ENCODE peak calls at places on chromosomes 11 and 22, in ten cellular contexts. One of them, this sample, is unnamed.

GRCh38 chr22:46084943-46085830 is 65.1 kb upstream of the PPARA start:
- DNase-seq in HFF-Myc: no peak
- DNase-seq in mucosa of descending colon: peak; percentile 86
- DNase-seq in PC-3: peak; percentile 76
- DNase-seq in AG04450: no peak
- DNase-seq in endothelial cell: no peak
- DNase-seq in bronchial epithelial cell: peak; percentile 52
- DNase-seq in ovary: no peak
- DNase-seq in right lobe of liver: peak; percentile 95
- DNase-seq in fibroblast of the aortic adventitia: peak; percentile 92
- DNase-seq in this sample: no peak

GRCh38 chr11:65766535-65766934 is 14.2 kb downstream of the AP5B1 start:
- DNase-seq in HFF-Myc: no peak
- DNase-seq in mucosa of descending colon: no peak
- DNase-seq in PC-3: peak; percentile 41
- DNase-seq in AG04450: no peak
- DNase-seq in endothelial cell: no peak
- DNase-seq in bronchial epithelial cell: no peak
- DNase-seq in ovary: no peak
- DNase-seq in right lobe of liver: no peak
- DNase-seq in fibroblast of the aortic adventitia: peak; percentile 32
- DNase-seq in this sample: no peak

GRCh38 chr11:57303990-57304579 is 20.7 kb downstream of the TNKS1BP1 start:
- DNase-seq in HFF-Myc: no peak
- DNase-seq in mucosa of descending colon: no peak
- DNase-seq in PC-3: peak; percentile 87
- DNase-seq in AG04450: no peak
- DNase-seq in endothelial cell: no peak
- DNase-seq in bronchial epithelial cell: peak; percentile 94
- DNase-seq in ovary: no peak
- DNase-seq in right lobe of liver: no peak
- DNase-seq in fibroblast of the aortic adventitia: peak; percentile 62
- DNase-seq in this sample: no peak

GRCh38 chr11:64246874-64247728 is at the start of gene PPP1R14B:
- DNase-seq in HFF-Myc: no peak
- DNase-seq in mucosa of descending colon: peak; percentile 94
- DNase-seq in PC-3: peak; percentile 91
- DNase-seq in AG04450: peak; percentile 49
- DNase-seq in endothelial cell: peak; percentile 84
- DNase-seq in bronchial epithelial cell: peak; percentile 69
- DNase-seq in ovary: peak; percentile 89
- DNase-seq in right lobe of liver: peak; percentile 91
- DNase-seq in fibroblast of the aortic adventitia: peak; percentile 76
- DNase-seq in this sample: no peak

GRCh38 chr22:21028277-21029251 is 3.8 kb downstream of the SLC7A4 start:
- DNase-seq in HFF-Myc: no peak
- DNase-seq in mucosa of descending colon: no peak
- DNase-seq in PC-3: no peak
- DNase-seq in AG04450: no peak
- DNase-seq in endothelial cell: no peak
- DNase-seq in bronchial epithelial cell: no peak
- DNase-seq in ovary: no peak
- DNase-seq in right lobe of liver: no peak
- DNase-seq in fibroblast of the aortic adventitia: no peak
- DNase-seq in this sample: no peak

GRCh38 chr22:37089451-37089850 is 20.1 kb downstream of the TMPRSS6 start:
- DNase-seq in HFF-Myc: no peak
- DNase-seq in mucosa of descending colon: no peak
- DNase-seq in PC-3: no peak
- DNase-seq in AG04450: no peak
- DNase-seq in endothelial cell: no peak
- DNase-seq in bronchial epithelial cell: no peak
- DNase-seq in ovary: no peak
- DNase-seq in right lobe of liver: no peak
- DNase-seq in fibroblast of the aortic adventitia: no peak
- DNase-seq in this sample: no peak

GRCh38 chr11:73838443-73839122 is 38.1 kb downstream of the COA4 start:
- DNase-seq in HFF-Myc: no peak
- DNase-seq in mucosa of descending colon: no peak
- DNase-seq in PC-3: no peak
- DNase-seq in AG04450: no peak
- DNase-seq in endothelial cell: no peak
- DNase-seq in bronchial epithelial cell: no peak
- DNase-seq in ovary: no peak
- DNase-seq in right lobe of liver: no peak
- DNase-seq in fibroblast of the aortic adventitia: peak; percentile 13
- DNase-seq in this sample: peak; percentile 10

GRCh38 chr11:11915625-11916024 is 73.9 kb downstream of the USP47 start:
- DNase-seq in HFF-Myc: no peak
- DNase-seq in mucosa of descending colon: no peak
- DNase-seq in PC-3: no peak
- DNase-seq in AG04450: no peak
- DNase-seq in endothelial cell: no peak
- DNase-seq in bronchial epithelial cell: no peak
- DNase-seq in ovary: no peak
- DNase-seq in right lobe of liver: no peak
- DNase-seq in fibroblast of the aortic adventitia: no peak
- DNase-seq in this sample: no peak

GRCh38 chr11:2311456-2312201 is 9.8 kb downstream of the TSPAN32 start:
- DNase-seq in HFF-Myc: no peak
- DNase-seq in mucosa of descending colon: peak; percentile 22
- DNase-seq in PC-3: no peak
- DNase-seq in AG04450: no peak
- DNase-seq in endothelial cell: no peak
- DNase-seq in bronchial epithelial cell: no peak
- DNase-seq in ovary: no peak
- DNase-seq in right lobe of liver: peak; percentile 27
- DNase-seq in fibroblast of the aortic adventitia: no peak
- DNase-seq in this sample: no peak

GRCh38 chr22:33909075-33909458 is 11.2 kb downstream of the LARGE1 start:
- DNase-seq in HFF-Myc: no peak
- DNase-seq in mucosa of descending colon: no peak
- DNase-seq in PC-3: no peak
- DNase-seq in AG04450: peak; percentile 51
- DNase-seq in endothelial cell: no peak
- DNase-seq in bronchial epithelial cell: no peak
- DNase-seq in ovary: peak; percentile 40
- DNase-seq in right lobe of liver: no peak
- DNase-seq in fibroblast of the aortic adventitia: peak; percentile 85
- DNase-seq in this sample: no peak

GRCh38 chr11:2156416-2157182 is 4.4 kb downstream of the INS start:
- DNase-seq in HFF-Myc: no peak
- DNase-seq in mucosa of descending colon: peak; percentile 67
- DNase-seq in PC-3: peak; percentile 83
- DNase-seq in AG04450: no peak
- DNase-seq in endothelial cell: peak; percentile 94
- DNase-seq in bronchial epithelial cell: peak; percentile 35
- DNase-seq in ovary: peak; percentile 73
- DNase-seq in right lobe of liver: peak; percentile 88
- DNase-seq in fibroblast of the aortic adventitia: peak; percentile 42
- DNase-seq in this sample: no peak

GRCh38 chr22:26053737-26054316 is 115.4 kb upstream of the SEZ6L start:
- DNase-seq in HFF-Myc: no peak
- DNase-seq in mucosa of descending colon: no peak
- DNase-seq in PC-3: no peak
- DNase-seq in AG04450: no peak
- DNase-seq in endothelial cell: no peak
- DNase-seq in bronchial epithelial cell: no peak
- DNase-seq in ovary: no peak
- DNase-seq in right lobe of liver: no peak
- DNase-seq in fibroblast of the aortic adventitia: no peak
- DNase-seq in this sample: no peak

GRCh38 chr11:107651672-107652071 is 60.2 kb downstream of the SLN start:
- DNase-seq in HFF-Myc: no peak
- DNase-seq in mucosa of descending colon: no peak
- DNase-seq in PC-3: peak; percentile 29
- DNase-seq in AG04450: no peak
- DNase-seq in endothelial cell: no peak
- DNase-seq in bronchial epithelial cell: no peak
- DNase-seq in ovary: no peak
- DNase-seq in right lobe of liver: no peak
- DNase-seq in fibroblast of the aortic adventitia: no peak
- DNase-seq in this sample: no peak

GRCh38 chr22:38943181-38943580 is 14.2 kb upstream of the APOBEC3A start:
- DNase-seq in HFF-Myc: no peak
- DNase-seq in mucosa of descending colon: no peak
- DNase-seq in PC-3: no peak
- DNase-seq in AG04450: no peak
- DNase-seq in endothelial cell: no peak
- DNase-seq in bronchial epithelial cell: no peak
- DNase-seq in ovary: no peak
- DNase-seq in right lobe of liver: no peak
- DNase-seq in fibroblast of the aortic adventitia: no peak
- DNase-seq in this sample: no peak
- TF ChIP-seq CTCF in HFF-Myc: no peak
- TF ChIP-seq CTCF in mucosa of descending colon: no peak
- TF ChIP-seq CTCF in PC-3: peak; percentile 9
- TF ChIP-seq CTCF in AG04450: peak; percentile 5
- TF ChIP-seq CTCF in endothelial cell: no peak
- TF ChIP-seq CTCF in bronchial epithelial cell: no peak
- TF ChIP-seq CTCF in ovary: no peak
- TF ChIP-seq CTCF in right lobe of liver: no peak
- TF ChIP-seq CTCF in fibroblast of the aortic adventitia: peak; percentile 26
- TF ChIP-seq CTCF in this sample: peak; percentile 36

GRCh38 chr11:6473481-6474422 is at the start of gene TRIM3:
- DNase-seq in HFF-Myc: peak; percentile 59
- DNase-seq in mucosa of descending colon: peak; percentile 96
- DNase-seq in PC-3: peak; percentile 82
- DNase-seq in AG04450: peak; percentile 50
- DNase-seq in endothelial cell: peak; percentile 91
- DNase-seq in bronchial epithelial cell: peak; percentile 71
- DNase-seq in ovary: peak; percentile 94
- DNase-seq in right lobe of liver: peak; percentile 97
- DNase-seq in fibroblast of the aortic adventitia: peak; percentile 80
- DNase-seq in this sample: peak; percentile 13
- TF ChIP-seq CTCF in HFF-Myc: peak; percentile 35
- TF ChIP-seq CTCF in mucosa of descending colon: no peak
- TF ChIP-seq CTCF in PC-3: peak; percentile 49
- TF ChIP-seq CTCF in AG04450: peak; percentile 57
- TF ChIP-seq CTCF in endothelial cell: no peak
- TF ChIP-seq CTCF in bronchial epithelial cell: peak; percentile 58
- TF ChIP-seq CTCF in ovary: peak; percentile 15
- TF ChIP-seq CTCF in right lobe of liver: no peak
- TF ChIP-seq CTCF in fibroblast of the aortic adventitia: peak; percentile 49
- TF ChIP-seq CTCF in this sample: peak; percentile 43

DNA sequence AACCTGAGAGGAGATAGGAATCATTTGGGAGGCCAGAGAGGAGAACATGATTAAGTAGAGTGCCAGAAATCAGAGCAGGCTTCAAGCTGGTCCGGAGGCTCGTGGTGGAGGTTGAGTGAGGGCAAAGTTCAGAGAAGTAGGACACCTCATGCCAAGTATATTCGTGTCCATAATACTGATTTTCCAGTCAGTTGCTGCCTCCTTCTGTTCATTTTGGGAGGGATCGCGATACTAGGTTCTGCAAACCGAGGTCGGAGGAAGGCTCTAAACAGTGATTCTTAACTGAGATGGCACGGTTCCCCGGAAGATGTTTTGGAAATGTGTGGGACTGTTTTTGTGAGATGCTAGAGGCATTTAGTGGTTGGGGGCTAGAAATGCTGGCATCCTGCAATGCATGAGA is 13.6 kb upstream of the CD3E start:
- DNase-seq in HFF-Myc: no peak
- DNase-seq in mucosa of descending colon: no peak
- DNase-seq in PC-3: peak; percentile 86
- DNase-seq in AG04450: no peak
- DNase-seq in endothelial cell: peak; percentile 45
- DNase-seq in bronchial epithelial cell: peak; percentile 71
- DNase-seq in ovary: no peak
- DNase-seq in right lobe of liver: no peak
- DNase-seq in fibroblast of the aortic adventitia: peak; percentile 9
- DNase-seq in this sample: no peak
- TF ChIP-seq CTCF in HFF-Myc: no peak
- TF ChIP-seq CTCF in mucosa of descending colon: no peak
- TF ChIP-seq CTCF in PC-3: peak; percentile 92
- TF ChIP-seq CTCF in AG04450: no peak
- TF ChIP-seq CTCF in endothelial cell: no peak
- TF ChIP-seq CTCF in bronchial epithelial cell: peak; percentile 64
- TF ChIP-seq CTCF in ovary: no peak
- TF ChIP-seq CTCF in right lobe of liver: peak; percentile 66
- TF ChIP-seq CTCF in fibroblast of the aortic adventitia: peak; percentile 22
- TF ChIP-seq CTCF in this sample: peak; percentile 68

GRCh38 chr11:449889-450808 is at the start of gene PTDSS2:
- DNase-seq in HFF-Myc: peak; percentile 90
- DNase-seq in mucosa of descending colon: peak; percentile 98
- DNase-seq in PC-3: peak; percentile 91
- DNase-seq in AG04450: peak; percentile 86
- DNase-seq in endothelial cell: peak; percentile 93
- DNase-seq in bronchial epithelial cell: peak; percentile 85
- DNase-seq in ovary: peak; percentile 96
- DNase-seq in right lobe of liver: peak; percentile 97
- DNase-seq in fibroblast of the aortic adventitia: peak; percentile 94
- DNase-seq in this sample: peak; percentile 64

GRCh38 chr11:452203-452744 is 2.2 kb downstream of the PTDSS2 start:
- DNase-seq in HFF-Myc: no peak
- DNase-seq in mucosa of descending colon: peak; percentile 55
- DNase-seq in PC-3: no peak
- DNase-seq in AG04450: no peak
- DNase-seq in endothelial cell: no peak
- DNase-seq in bronchial epithelial cell: no peak
- DNase-seq in ovary: no peak
- DNase-seq in right lobe of liver: no peak
- DNase-seq in fibroblast of the aortic adventitia: no peak
- DNase-seq in this sample: no peak

GRCh38 chr11:452916-453527 is 2.9 kb downstream of the PTDSS2 start:
- DNase-seq in HFF-Myc: no peak
- DNase-seq in mucosa of descending colon: no peak
- DNase-seq in PC-3: no peak
- DNase-seq in AG04450: no peak
- DNase-seq in endothelial cell: no peak
- DNase-seq in bronchial epithelial cell: no peak
- DNase-seq in ovary: no peak
- DNase-seq in right lobe of liver: no peak
- DNase-seq in fibroblast of the aortic adventitia: no peak
- DNase-seq in this sample: no peak

GRCh38 chr11:451738-452137 is 1.7 kb downstream of the PTDSS2 start:
- DNase-seq in HFF-Myc: no peak
- DNase-seq in mucosa of descending colon: peak; percentile 57
- DNase-seq in PC-3: no peak
- DNase-seq in AG04450: no peak
- DNase-seq in endothelial cell: no peak
- DNase-seq in bronchial epithelial cell: no peak
- DNase-seq in ovary: no peak
- DNase-seq in right lobe of liver: no peak
- DNase-seq in fibroblast of the aortic adventitia: no peak
- DNase-seq in this sample: no peak

DNA sequence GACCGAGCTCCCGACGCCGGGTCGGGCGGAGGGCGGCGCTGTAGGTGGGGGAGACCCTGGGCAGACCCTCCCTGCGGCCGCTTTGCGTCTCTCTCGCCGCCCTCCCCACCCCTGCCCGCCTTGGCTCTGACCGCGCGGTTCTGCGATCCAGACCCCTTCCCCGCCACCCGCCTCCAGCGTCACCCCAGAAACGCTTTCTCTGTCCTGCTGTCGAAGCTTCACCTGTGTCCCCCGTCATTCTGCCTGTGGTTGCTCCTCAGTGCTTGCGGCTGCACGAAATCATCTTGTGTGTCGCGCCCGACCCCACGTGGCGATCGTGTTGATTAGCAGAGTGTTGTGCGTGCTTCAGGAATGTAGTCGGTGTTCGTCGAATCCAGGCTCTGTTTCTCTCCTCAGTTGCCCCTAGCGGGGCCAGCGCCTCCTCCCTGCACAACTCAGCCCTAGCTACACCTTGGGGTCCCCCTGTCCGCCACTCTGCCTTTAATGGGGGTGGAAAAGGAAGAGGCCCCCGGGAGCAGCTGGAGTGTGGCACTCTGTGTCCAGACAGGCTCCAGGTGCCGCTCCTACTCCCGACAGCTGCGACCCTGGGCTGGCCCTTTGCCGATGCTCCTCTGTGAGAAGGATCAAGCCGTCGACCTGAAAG is 851 bp downstream of the PTDSS2 start:
- DNase-seq in HFF-Myc: no peak
- DNase-seq in mucosa of descending colon: peak; percentile 86
- DNase-seq in PC-3: peak; percentile 55
- DNase-seq in AG04450: no peak
- DNase-seq in endothelial cell: peak; percentile 63
- DNase-seq in bronchial epithelial cell: peak; percentile 56
- DNase-seq in ovary: peak; percentile 57
- DNase-seq in right lobe of liver: peak; percentile 81
- DNase-seq in fibroblast of the aortic adventitia: peak; percentile 59
- DNase-seq in this sample: no peak
- TF ChIP-seq CTCF in HFF-Myc: no peak
- TF ChIP-seq CTCF in mucosa of descending colon: no peak
- TF ChIP-seq CTCF in PC-3: peak; percentile 55
- TF ChIP-seq CTCF in AG04450: peak; percentile 6
- TF ChIP-seq CTCF in endothelial cell: no peak
- TF ChIP-seq CTCF in bronchial epithelial cell: peak; percentile 54
- TF ChIP-seq CTCF in ovary: peak; percentile 2
- TF ChIP-seq CTCF in right lobe of liver: peak; percentile 42
- TF ChIP-seq CTCF in fibroblast of the aortic adventitia: peak; percentile 16
- TF ChIP-seq CTCF in this sample: peak; percentile 30